ENCODE peak calls at places on chromosomes 12 and 14, in seven cellular contexts. M is mesendoderm, A is neuronal stem cell, V is mesenchymal stem cell, B is IMR-90, K is H1, N is trophoblast cell. E is an unnamed sample.

GRCh38 chr12:83573676-83574075 is 887.0 kb downstream of the TMTC2 start:
- DNase-seq in V (peak), A (no peak), M (peak), K (no peak), B (no peak), N (peak), E (no peak)

GRCh38 chr12:118058227-118058626 is 2.8 kb downstream of the WSB2 start:
- DNase-seq in A (no peak), V (no peak), N (no peak), B (no peak), K (no peak), M (no peak), E (no peak)

GRCh38 chr12:18750087-18750486 is 12.2 kb downstream of the CAPZA3 start:
- DNase-seq in M (peak), N (no peak), A (no peak), K (no peak), V (peak), B (peak), E (no peak)

GRCh38 chr12:25384038-25384953 is 133.6 kb upstream of the KRAS start:
- DNase-seq in M (peak), V (peak), B (peak), A (no peak), K (no peak), N (no peak), E (no peak)

GRCh38 chr12:14148489-14149240 is 167.3 kb upstream of the GRIN2B start:
- DNase-seq in V (no peak), M (no peak), N (no peak), B (no peak), K (no peak), A (no peak), E (no peak)

GRCh38 chr12:63787306-63787705 is 7.6 kb downstream of the RXYLT1 start:
- DNase-seq in N (no peak), A (no peak), M (no peak), B (peak), K (no peak), V (no peak), E (no peak)

GRCh38 chr12:47777741-47778558 is 4.9 kb downstream of the SLC48A1 start:
- DNase-seq in V (no peak), M (peak), K (no peak), B (no peak), A (no peak), N (peak), E (no peak)

GRCh38 chr12:1843641-1844005 is 23.3 kb downstream of the LRTM2 start:
- DNase-seq in K (no peak), M (no peak), N (no peak), B (no peak), A (no peak), V (no peak), E (peak)

GRCh38 chr12:68129979-68130378 is 29.6 kb downstream of the IFNG start:
- DNase-seq in V (no peak), M (no peak), K (no peak), B (no peak), A (no peak), N (no peak), E (no peak)

GRCh38 chr14:101125719-101126375 is 222.3 kb upstream of the RTL1 start:
- DNase-seq in V (no peak), A (no peak), N (no peak), M (no peak), B (no peak), K (peak), E (no peak)

GRCh38 chr12:78392918-78393317 is 471.7 kb upstream of the SYT1 start:
- DNase-seq in B (peak), M (no peak), N (no peak), A (no peak), K (no peak), V (peak), E (no peak)

GRCh38 chr14:99468081-99468480 is 12.6 kb downstream of the SETD3 start:
- DNase-seq in V (no peak), A (no peak), B (no peak), K (no peak), N (no peak), M (no peak), E (no peak)

GRCh38 chr14:104660597-104660996 is 28.8 kb upstream of the INF2 start:
- DNase-seq in K (no peak), N (no peak), B (no peak), A (no peak), M (no peak), V (no peak), E (no peak)

GRCh38 chr14:37150414-37150813 is 22.0 kb downstream of the SLC25A21 start:
- DNase-seq in B (peak), M (peak), V (peak), N (no peak), K (no peak), A (no peak), E (no peak)

GRCh38 chr12:71164166-71164876 is 6.5 kb upstream of the TSPAN8 start:
- DNase-seq in B (no peak), V (no peak), N (no peak), A (no peak), M (no peak), K (no peak), E (no peak)

GRCh38 chr12:127334324-127334723 is 932.6 kb upstream of the TMEM132C start:
- DNase-seq in K (no peak), B (no peak), N (no peak), A (no peak), M (no peak), V (no peak), E (no peak)

GRCh38 chr12:68406134-68406576 is 74.0 kb upstream of the MDM1 start:
- DNase-seq in N (no peak), B (peak), V (peak), K (peak), M (peak), A (no peak), E (peak)

GRCh38 chr14:79294506-79294905 is 916.8 kb downstream of the DIO2 start:
- DNase-seq in N (no peak), A (no peak), M (no peak), V (no peak), B (peak), K (no peak), E (no peak)

GRCh38 chr12:55847603-55848329 is 5.0 kb upstream of the MMP19 start:
- DNase-seq in N (peak), B (peak), K (no peak), V (peak), A (no peak), M (no peak), E (no peak)

GRCh38 chr12:55720894-55721444 is 776 bp downstream of the RDH5 start:
- DNase-seq in B (peak), N (peak), K (no peak), A (no peak), M (no peak), V (peak), E (peak)

GRCh38 chr14:94548999-94549985 is 11.9 kb upstream of the SERPINA4 start:
- DNase-seq in V (peak), B (peak), A (peak), M (peak), N (peak), K (peak), E (peak)

GRCh38 chr14:90758959-90759358 is 57.3 kb downstream of the TTC7B start:
- DNase-seq in M (no peak), B (peak), K (peak), V (peak), A (no peak), N (no peak), E (no peak)

GRCh38 chr12:129101404-129101803 is 248.1 kb downstream of the GLT1D1 start:
- DNase-seq in N (no peak), K (no peak), V (no peak), B (no peak), A (no peak), M (peak), E (peak)

GRCh38 chr12:4555804-4556203 is 6.2 kb upstream of the DYRK4 start:
- DNase-seq in V (peak), K (no peak), N (no peak), M (no peak), B (peak), A (no peak), E (no peak)

GRCh38 chr14:95070748-95071435 is 86.4 kb downstream of the DICER1 start:
- DNase-seq in V (no peak), B (no peak), M (no peak), N (no peak), K (no peak), A (no peak), E (no peak)

GRCh38 chr12:49664167-49664566 is 40.8 kb downstream of the PRPF40B start:
- DNase-seq in K (no peak), A (no peak), N (no peak), V (no peak), M (no peak), B (no peak), E (no peak)
- H2BK120ac ChIP-seq in K (no peak), A (no peak), N (peak), V (no peak), M (no peak), B (peak), E (no peak)

DNA sequence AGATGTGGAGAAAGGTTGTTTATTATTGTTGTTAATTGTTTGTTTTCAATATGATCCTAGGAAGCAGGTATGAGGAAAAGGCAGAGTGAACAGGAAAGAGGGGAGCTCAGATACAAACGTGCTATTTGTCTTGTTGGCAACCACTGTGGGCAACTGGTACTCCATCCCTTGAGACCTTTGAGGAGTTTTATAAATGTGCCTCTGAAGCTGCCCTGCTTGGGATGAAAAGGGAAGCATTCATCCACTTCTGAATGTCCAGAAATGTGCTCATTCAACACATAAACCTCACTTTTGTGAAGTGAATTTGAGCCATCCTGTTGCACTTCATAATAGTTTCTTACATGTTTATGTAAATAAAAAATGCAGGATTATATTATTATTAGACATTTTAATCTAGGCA is 164.3 kb upstream of the PDZRN4 start:
- DNase-seq in A (no peak), V (no peak), N (no peak), M (no peak), K (no peak), B (no peak), E (no peak)
- H2BK120ac ChIP-seq in A (no peak), V (no peak), N (no peak), M (no peak), K (no peak), B (no peak), E (no peak)

DNA sequence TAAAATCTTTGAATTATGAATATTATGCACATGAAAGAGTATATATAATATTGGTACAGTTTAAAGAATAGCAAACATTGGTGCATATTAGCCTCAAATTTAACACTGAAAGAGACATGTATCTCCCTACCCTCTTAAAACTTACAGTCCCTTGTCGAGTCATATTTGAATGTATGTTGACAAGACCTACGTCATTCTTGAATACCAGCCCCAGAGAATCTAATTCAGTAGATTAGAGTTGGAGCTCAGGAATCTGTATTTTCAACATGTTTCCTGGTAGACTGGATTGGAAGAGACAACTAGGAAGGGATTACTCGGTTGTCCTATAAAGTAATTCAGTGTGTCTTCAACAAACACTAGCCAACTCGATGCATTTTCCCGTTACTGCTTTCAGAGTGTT is 104.8 kb downstream of the PDE3A start:
- DNase-seq in K (no peak), V (no peak), M (no peak), A (no peak), N (no peak), B (no peak), E (no peak)
- H2BK120ac ChIP-seq in K (no peak), V (no peak), M (no peak), A (no peak), N (no peak), B (no peak), E (no peak)

DNA sequence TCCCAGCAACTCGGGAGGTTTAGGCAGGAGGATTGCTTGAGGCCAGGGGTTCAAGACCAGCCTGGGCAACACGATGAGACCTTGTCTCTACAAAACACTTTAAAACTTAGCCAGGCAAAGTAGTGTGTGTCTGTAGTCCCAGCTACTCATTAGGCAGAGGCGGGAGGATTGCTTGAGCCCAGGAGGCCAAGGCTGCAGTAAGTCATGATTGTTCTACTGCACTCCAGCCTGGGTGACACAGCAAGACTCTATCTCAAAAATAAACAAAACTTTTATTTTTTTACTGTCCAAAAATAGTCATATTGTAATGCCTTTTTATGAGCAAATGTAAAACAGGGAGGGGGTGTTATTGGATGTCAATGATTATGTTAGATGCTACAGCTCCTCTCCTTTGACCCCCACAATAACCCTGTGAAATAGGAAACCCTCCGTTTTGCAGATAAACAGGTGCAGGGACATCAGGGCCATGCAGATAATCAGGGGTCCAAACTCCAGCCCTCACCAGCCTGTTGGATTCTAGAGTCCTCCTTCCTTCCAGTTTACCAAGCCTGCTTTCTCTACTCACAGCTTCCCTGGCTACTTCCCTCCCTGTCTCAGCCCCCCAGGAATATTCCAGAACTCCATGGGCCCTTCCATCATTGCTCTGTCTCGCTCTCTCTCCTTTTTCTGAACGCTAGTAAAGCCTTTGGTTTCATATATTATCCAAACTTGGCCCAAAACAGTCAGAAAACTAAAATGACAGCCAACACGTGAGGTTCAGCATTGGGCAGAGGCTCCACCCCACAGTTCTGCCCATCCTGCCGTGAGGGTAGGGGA is 5.9 kb upstream of the FBLN5 start:
- DNase-seq in K (no peak), M (no peak), B (peak), N (no peak), V (no peak), A (no peak), E (no peak)
- H2BK120ac ChIP-seq in K (no peak), M (no peak), B (no peak), N (no peak), V (no peak), A (no peak), E (no peak)

GRCh38 chr12:109716092-109716479 is 2.5 kb downstream of the FAM222A start:
- DNase-seq in B (no peak), N (no peak), V (no peak), M (no peak), A (no peak), K (no peak), E (no peak)

GRCh38 chr12:109716512-109717389 is 3.1 kb downstream of the FAM222A start:
- DNase-seq in M (no peak), B (peak), A (no peak), V (no peak), K (no peak), N (no peak), E (no peak)

GRCh38 chr12:109714141-109714912 is 702 bp downstream of the FAM222A start:
- DNase-seq in M (peak), V (peak), K (peak), B (peak), N (peak), A (peak), E (peak)

GRCh38 chr12:109714913-109715244 is 1.3 kb downstream of the FAM222A start:
- DNase-seq in M (no peak), K (no peak), B (no peak), A (no peak), V (no peak), N (no peak), E (no peak)

DNA sequence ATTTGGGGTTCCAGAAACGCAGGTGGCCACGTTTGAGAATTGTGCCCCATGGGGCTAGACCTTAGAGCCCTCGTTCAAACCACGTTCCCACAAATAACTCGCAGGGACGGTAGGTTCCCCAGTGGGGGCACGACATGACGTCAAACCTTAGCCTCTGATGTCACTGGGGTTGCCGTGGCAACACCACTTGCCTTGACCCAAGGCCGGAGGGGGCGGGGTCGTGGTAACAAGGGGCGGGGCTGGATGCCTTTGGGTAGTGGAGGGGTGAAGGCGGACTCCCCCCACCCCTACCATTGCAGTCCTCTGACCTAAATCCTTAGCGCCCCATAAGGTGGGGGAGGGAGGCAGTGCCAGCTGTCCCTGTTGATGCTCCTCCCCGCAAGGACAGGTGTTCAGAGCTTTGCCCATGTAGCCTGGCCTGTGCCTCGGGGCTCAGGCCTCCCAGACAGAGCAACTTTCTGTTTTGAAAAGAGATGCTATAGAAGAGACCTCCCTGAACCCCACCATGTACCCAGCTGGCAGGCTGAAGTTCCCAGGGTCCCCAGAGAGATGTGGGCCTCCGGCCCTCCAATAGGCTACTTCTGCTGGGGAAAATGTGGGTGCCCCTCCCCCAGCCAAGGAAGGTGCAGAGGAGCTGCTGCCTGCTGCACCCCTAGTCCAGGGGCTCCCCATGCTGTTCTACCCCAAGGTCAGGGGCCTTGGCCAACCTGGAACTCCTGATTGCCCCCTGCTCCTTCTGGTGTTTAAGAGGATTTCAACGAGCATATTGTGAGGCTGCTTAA is 1.9 kb downstream of the FAM222A start:
- DNase-seq in N (no peak), M (no peak), K (peak), B (no peak), V (no peak), A (no peak), E (no peak)
- H2BK120ac ChIP-seq in N (no peak), M (no peak), K (no peak), B (no peak), V (no peak), A (no peak), E (no peak)

DNA sequence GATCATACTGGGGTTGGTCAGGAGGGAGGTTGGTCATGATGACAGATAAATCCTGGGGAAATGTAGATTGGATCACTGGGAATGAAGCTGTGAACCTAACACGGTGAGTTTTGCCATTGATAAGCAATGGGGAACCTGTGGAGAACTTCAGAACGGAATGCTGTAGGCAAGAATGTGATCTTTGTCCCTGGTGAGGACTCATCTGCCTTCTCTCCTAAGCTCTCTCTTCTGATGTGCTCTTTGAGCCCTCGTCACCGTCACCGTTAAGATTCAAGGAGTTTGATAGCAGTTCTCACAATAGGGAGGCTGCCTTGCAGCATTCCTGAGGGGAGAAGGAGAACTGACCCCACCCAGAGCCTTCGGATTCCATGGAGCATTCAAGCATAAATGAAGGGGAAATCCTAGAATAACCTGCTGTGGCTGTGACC is 217.6 kb downstream of the ANO6 start:
- DNase-seq in A (peak), M (peak), V (no peak), N (peak), K (peak), B (no peak), E (peak)
- H2BK120ac ChIP-seq in A (no peak), M (no peak), V (no peak), N (no peak), K (no peak), B (no peak), E (no peak)

GRCh38 chr12:57569858-57570257 is 20.0 kb downstream of the KIF5A start:
- DNase-seq in N (no peak), V (no peak), A (no peak), M (no peak), K (no peak), B (no peak), E (no peak)
- H2BK120ac ChIP-seq in N (no peak), V (no peak), A (no peak), M (no peak), K (no peak), B (no peak), E (no peak)

GRCh38 chr12:131908716-131909595 is 14.5 kb downstream of the ULK1 start:
- DNase-seq in B (no peak), M (no peak), V (no peak), N (no peak), A (no peak), K (no peak), E (no peak)
- H2BK120ac ChIP-seq in B (no peak), M (no peak), V (no peak), N (no peak), A (peak), K (no peak), E (no peak)

E was measured in H9.